ENCODE peak calls at places on chromosomes 1 and 21, in eight cellular contexts. W is DMS153, K is adrenal gland, B is HTR-8/SVneo, L is H9, U is fibroblast of the conjunctiva, D is H54, N is neuronal stem cell. Z is an unnamed sample.

GRCh38 chr1:64834734-64835133 is 89.9 kb downstream of the RAVER2 start:
- DNase-seq in L (no peak), U (no peak), D (no peak), N (no peak), B (no peak), W (no peak), K (no peak), Z (no peak)

GRCh38 chr1:236502972-236503639 is 20.7 kb upstream of the LGALS8 start:
- DNase-seq in W (no peak), L (peak; percentile 78), D (peak; percentile 61), K (peak; percentile 55), N (peak; percentile 57), B (peak; percentile 84), U (no peak), Z (no peak)

GRCh38 chr1:160293020-160293968 is 8.4 kb upstream of the PEX19 start:
- DNase-seq in N (no peak), B (no peak), K (peak; percentile 47), W (no peak), U (no peak), L (no peak), D (no peak), Z (no peak)

GRCh38 chr1:156814571-156815260 is 1.9 kb downstream of the SH2D2A start:
- DNase-seq in L (no peak), D (peak; percentile 63), B (no peak), U (no peak), W (no peak), N (no peak), K (no peak), Z (no peak)

GRCh38 chr1:59305188-59305587 is 8.3 kb downstream of the FGGY start:
- DNase-seq in D (no peak), U (no peak), W (no peak), K (no peak), B (no peak), N (no peak), L (no peak), Z (no peak)

GRCh38 chr1:173823776-173824314 is 628 bp upstream of the DARS2 start:
- DNase-seq in U (no peak), B (no peak), K (no peak), W (no peak), D (no peak), L (no peak), N (peak; percentile 1), Z (no peak)

GRCh38 chr1:204563324-204563723 is 47.1 kb downstream of the MDM4 start:
- DNase-seq in B (no peak), U (no peak), N (no peak), D (no peak), L (no peak), W (no peak), K (no peak), Z (no peak)

GRCh38 chr1:208185801-208186201 is 58.4 kb downstream of the PLXNA2 start:
- DNase-seq in B (no peak), U (no peak), W (no peak), D (no peak), N (no peak), K (no peak), L (no peak), Z (no peak)

GRCh38 chr21:42193131-42193671 is 25.7 kb upstream of the ABCG1 start:
- DNase-seq in B (no peak), N (no peak), K (no peak), D (no peak), W (no peak), L (no peak), U (no peak), Z (no peak)

GRCh38 chr1:85822696-85823095 is 114.5 kb upstream of the ZNHIT6 start:
- DNase-seq in W (no peak), D (no peak), K (no peak), N (no peak), U (no peak), B (no peak), L (no peak), Z (no peak)

GRCh38 chr1:101280049-101280448 is 43.2 kb downstream of the S1PR1 start:
- DNase-seq in K (no peak), N (no peak), L (no peak), B (no peak), W (no peak), D (no peak), U (no peak), Z (no peak)

GRCh38 chr1:224124220-224124619 is 10.3 kb downstream of the FBXO28 start:
- DNase-seq in U (no peak), K (no peak), W (no peak), L (no peak), D (no peak), B (no peak), N (no peak), Z (no peak)

GRCh38 chr1:19644422-19644760 is 280 bp downstream of the NBL1 start:
- DNase-seq in D (no peak), U (no peak), L (no peak), B (no peak), K (no peak), W (no peak), N (no peak), Z (peak; percentile 77)

GRCh38 chr1:2348346-2349275 is 42.7 kb downstream of the MORN1 start:
- DNase-seq in B (no peak), N (no peak), W (no peak), U (no peak), L (no peak), K (no peak), D (no peak), Z (no peak)

GRCh38 chr1:44281987-44282703 is 68.9 kb downstream of the DMAP1 start:
- DNase-seq in K (no peak), L (no peak), W (no peak), B (no peak), U (no peak), N (no peak), D (no peak), Z (no peak)

GRCh38 chr1:236914375-236914774 is 89.9 kb downstream of the MT1HL1 start:
- DNase-seq in W (no peak), B (no peak), D (no peak), U (no peak), L (no peak), K (no peak), N (no peak), Z (no peak)

GRCh38 chr1:109397451-109398342 is at the start of gene SORT1:
- DNase-seq in N (peak; percentile 96), W (peak; percentile 85), D (peak; percentile 86), U (peak; percentile 51), K (peak; percentile 85), B (peak; percentile 81), L (peak; percentile 99), Z (peak; percentile 81)

GRCh38 chr1:188023206-188023605 is 1194.5 kb downstream of the PLA2G4A start:
- DNase-seq in K (no peak), U (no peak), N (no peak), D (no peak), L (no peak), W (no peak), B (no peak), Z (no peak)

GRCh38 chr1:24551290-24551859 is 4.5 kb upstream of the NCMAP start:
- DNase-seq in W (no peak), D (no peak), U (no peak), N (no peak), B (no peak), K (no peak), L (no peak), Z (no peak)

GRCh38 chr1:1185101-1185765 is 11.6 kb downstream of the TTLL10 start:
- DNase-seq in N (no peak), L (peak; percentile 23), D (no peak), B (no peak), U (no peak), W (no peak), K (no peak), Z (no peak)

GRCh38 chr1:16158993-16159831 is 3.3 kb upstream of the EPHA2 start:
- DNase-seq in B (no peak), L (no peak), U (no peak), D (peak; percentile 52), N (no peak), W (no peak), K (no peak), Z (no peak)

GRCh38 chr1:200899015-200899386 is 4.3 kb downstream of the INAVA start:
- DNase-seq in D (no peak), L (no peak), K (no peak), B (no peak), U (no peak), W (no peak), N (no peak), Z (no peak)

GRCh38 chr1:91555821-91556531 is 55.3 kb downstream of the CDC7 start:
- DNase-seq in B (no peak), K (peak; percentile 37), U (no peak), W (no peak), L (no peak), N (no peak), D (peak; percentile 41), Z (peak; percentile 34)

GRCh38 chr1:164767257-164768044 is 208.5 kb downstream of the PBX1 start:
- DNase-seq in K (no peak), U (peak; percentile 92), B (no peak), D (no peak), N (no peak), L (no peak), W (no peak), Z (no peak)

GRCh38 chr1:28890435-28890834 is 23.9 kb upstream of the EPB41 start:
- DNase-seq in N (no peak), U (no peak), W (no peak), D (no peak), B (no peak), L (no peak), K (no peak), Z (no peak)

GRCh38 chr1:240151126-240151735 is 59.5 kb downstream of the FMN2 start:
- DNase-seq in N (no peak), L (no peak), K (no peak), W (no peak), U (no peak), D (no peak), B (no peak), Z (no peak)

GRCh38 chr1:67250051-67250653 is 57.5 kb upstream of the IL12RB2 start:
- DNase-seq in U (no peak), B (no peak), D (no peak), N (no peak), K (no peak), L (no peak), W (no peak), Z (no peak)

GRCh38 chr1:5351366-5351765 is 640.9 kb downstream of the NPHP4 start:
- DNase-seq in N (no peak), U (no peak), D (no peak), K (no peak), W (no peak), B (no peak), L (peak; percentile 33), Z (no peak)

GRCh38 chr1:86502721-86503430 is 34.1 kb downstream of the CLCA1 start:
- DNase-seq in U (no peak), N (no peak), D (no peak), W (peak; percentile 28), K (peak; percentile 45), L (peak; percentile 90), B (no peak), Z (no peak)

GRCh38 chr21:16535100-16535418 is 805.3 kb downstream of the USP25 start:
- DNase-seq in K (peak; percentile 94), W (no peak), D (peak; percentile 40), N (no peak), U (peak; percentile 83), L (no peak), B (no peak), Z (no peak)

GRCh38 chr1:58397187-58397820 is 149.2 kb downstream of the OMA1 start:
- DNase-seq in K (no peak), N (no peak), D (peak; percentile 36), B (peak; percentile 21), L (no peak), U (no peak), W (no peak), Z (no peak)